ENCODE peak calls at places on chromosomes 16 and 17, in eight cellular contexts. H is NCI-H345, R is EH, P is AG04449, A is RWPE1, K is OCI-LY7, D is T-cell, C is smooth muscle cell of the brain vasculature. T is an unnamed sample.

GRCh38 chr16:55506083-55506482 is 2.8 kb upstream of the LPCAT2 start:
- DNase-seq in C (no peak), H (peak), A (no peak), K (no peak), D (no peak), P (no peak), R (no peak), T (no peak)

GRCh38 chr17:40727447-40728231 is 24.1 kb upstream of the KRT24 start:
- DNase-seq in K (peak), R (no peak), P (no peak), D (no peak), C (no peak), H (no peak), A (peak), T (no peak)

GRCh38 chr17:16251556-16251955 is 34.5 kb downstream of the PIGL start:
- DNase-seq in K (no peak), C (no peak), A (no peak), R (no peak), D (no peak), H (no peak), P (no peak), T (no peak)

GRCh38 chr17:38879878-38880727 is 10.2 kb downstream of the LASP1 start:
- DNase-seq in D (no peak), K (peak), P (no peak), H (no peak), C (no peak), R (peak), A (peak), T (no peak)

GRCh38 chr17:44548714-44549230 is 8.5 kb upstream of the FZD2 start:
- DNase-seq in D (no peak), P (no peak), H (no peak), K (no peak), A (no peak), C (no peak), R (no peak), T (no peak)

GRCh38 chr17:9432867-9433495 is 142.6 kb downstream of the STX8 start:
- DNase-seq in D (no peak), H (no peak), R (peak), C (no peak), P (no peak), A (no peak), K (no peak), T (no peak)

GRCh38 chr16:3598236-3598635 is 13.2 kb downstream of the SLX4 start:
- DNase-seq in D (no peak), C (no peak), K (no peak), H (no peak), A (no peak), R (no peak), P (no peak), T (no peak)

GRCh38 chr16:31700530-31701388 is 172.8 kb upstream of the ZNF267 start:
- DNase-seq in K (peak), A (no peak), R (peak), C (no peak), P (no peak), H (no peak), D (peak), T (peak)

GRCh38 chr17:45293413-45294211 is 23.2 kb downstream of the MAP3K14 start:
- DNase-seq in C (peak), H (no peak), K (no peak), D (no peak), A (peak), R (peak), P (no peak), T (no peak)

GRCh38 chr16:426906-427249 is 1.4 kb downstream of the RAB11FIP3 start:
- DNase-seq in R (peak), H (no peak), C (no peak), A (no peak), K (peak), D (no peak), P (no peak), T (no peak)

GRCh38 chr16:84700518-84701277 is 898 bp downstream of the USP10 start:
- DNase-seq in P (no peak), D (peak), H (no peak), K (peak), A (peak), R (peak), C (no peak), T (no peak)

GRCh38 chr17:282912-283882 is 69.4 kb downstream of the RPH3AL start:
- DNase-seq in C (no peak), A (no peak), H (no peak), K (no peak), R (no peak), P (no peak), D (no peak), T (no peak)

GRCh38 chr17:14359251-14359939 is 58.5 kb downstream of the HS3ST3B1 start:
- DNase-seq in P (no peak), A (no peak), C (no peak), D (peak), H (no peak), K (peak), R (no peak), T (no peak)

GRCh38 chr16:11159189-11159588 is 96.8 kb downstream of the SOCS1 start:
- DNase-seq in R (no peak), K (no peak), C (no peak), P (no peak), H (no peak), D (no peak), A (no peak), T (no peak)

T was measured in NCI-H1092.